ENCODE peak calls at places on chromosomes 5 and 9, in six cellular contexts. X, M, P, C, Z and N are unnamed samples.

GRCh38 chr5:53038196-53038847 is 49.2 kb downstream of the ITGA2 start:
- DNase-seq in Z (peak), M (no peak), X (no peak), C (no peak), P (no peak), N (no peak)

GRCh38 chr9:19173598-19174125 is 46.4 kb upstream of the PLIN2 start:
- DNase-seq in X (no peak), P (no peak), C (no peak), M (no peak), Z (no peak), N (no peak)

GRCh38 chr5:90558344-90559192 is at the start of gene ADGRV1:
- DNase-seq in M (peak), Z (peak), P (peak), X (peak), C (peak), N (no peak)

GRCh38 chr9:132069046-132069898 is 10.4 kb downstream of the MED27 start:
- DNase-seq in P (no peak), M (no peak), Z (peak), X (no peak), C (no peak), N (no peak)

GRCh38 chr9:121348321-121348720 is 21.7 kb downstream of the STOM start:
- DNase-seq in C (no peak), X (no peak), Z (no peak), P (no peak), M (no peak), N (no peak)

GRCh38 chr5:27308151-27308550 is 269.8 kb upstream of the CDH9 start:
- DNase-seq in P (no peak), C (no peak), Z (peak), X (no peak), M (peak), N (no peak)

GRCh38 chr5:5418764-5419163 is 3.7 kb upstream of the ICE1 start:
- DNase-seq in M (no peak), Z (no peak), C (no peak), P (no peak), X (no peak), N (no peak)

GRCh38 chr5:33379757-33380156 is 61.0 kb upstream of the TARS1 start:
- DNase-seq in M (peak), P (no peak), Z (no peak), C (peak), X (peak), N (no peak)

GRCh38 chr9:137787376-137787775 is 90.2 kb upstream of the CACNA1B start:
- DNase-seq in M (no peak), C (no peak), X (no peak), Z (no peak), P (no peak), N (no peak)

GRCh38 chr9:73474002-73474600 is 322.4 kb downstream of the ANXA1 start:
- DNase-seq in Z (no peak), P (no peak), X (no peak), C (no peak), M (no peak), N (no peak)

GRCh38 chr5:94746731-94747124 is 128.3 kb downstream of the SLF1 start:
- DNase-seq in C (no peak), Z (peak), P (no peak), X (no peak), M (peak), N (no peak)

GRCh38 chr9:88978034-88978433 is 13.2 kb upstream of the S1PR3 start:
- DNase-seq in C (no peak), P (no peak), M (no peak), X (no peak), Z (no peak), N (no peak)

DNA sequence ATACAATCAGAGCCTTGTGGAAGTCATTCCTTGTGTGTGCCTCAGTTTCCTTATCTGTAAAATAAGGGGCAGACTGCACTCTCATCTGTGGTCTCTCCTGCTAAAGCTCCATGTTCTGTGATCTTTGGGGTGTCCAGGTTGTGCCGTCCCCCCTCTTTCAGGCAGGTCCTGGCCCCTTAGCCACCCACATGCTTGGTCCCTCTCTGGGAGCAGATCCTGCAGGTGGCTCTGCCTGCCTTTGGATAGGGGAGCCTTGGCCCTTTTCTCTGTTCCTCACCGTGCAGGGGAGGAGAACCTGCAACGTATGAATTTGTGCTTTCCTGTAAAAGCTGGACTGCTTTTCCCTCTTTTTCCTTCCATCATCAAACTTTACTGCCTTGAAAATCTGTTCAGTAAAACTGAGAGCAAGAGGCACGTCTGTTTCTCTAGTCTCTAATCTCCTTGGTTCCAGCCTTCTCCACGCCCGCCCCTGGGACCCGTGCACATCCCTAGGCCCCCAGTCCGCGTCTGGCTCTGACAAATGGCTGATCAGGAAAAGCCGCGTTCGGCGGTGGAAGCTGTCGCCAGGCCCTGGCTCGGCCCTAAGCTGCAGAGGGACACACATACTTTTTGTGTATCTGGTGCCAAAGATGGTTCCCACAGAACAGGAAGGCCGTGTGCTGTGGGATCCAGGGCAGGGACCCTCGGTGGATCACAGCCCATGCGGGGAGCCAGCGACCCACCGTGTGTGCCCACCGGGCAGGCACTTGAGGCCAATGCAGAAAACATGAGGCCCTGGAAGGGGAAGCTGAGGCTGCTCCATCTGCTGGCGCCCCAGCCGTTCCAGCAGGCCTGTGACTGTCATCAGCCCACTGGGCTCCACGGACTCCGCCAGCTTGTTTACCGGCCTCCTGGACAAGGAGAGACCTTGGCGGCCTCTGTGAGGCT is 43.4 kb upstream of the COL5A1 start:
- DNase-seq in X (no peak), Z (no peak), C (peak), P (no peak), M (no peak), N (no peak)
- TF ChIP-seq CTCF in X (no peak), Z (no peak), C (no peak), P (no peak), M (no peak), N (no peak)

DNA sequence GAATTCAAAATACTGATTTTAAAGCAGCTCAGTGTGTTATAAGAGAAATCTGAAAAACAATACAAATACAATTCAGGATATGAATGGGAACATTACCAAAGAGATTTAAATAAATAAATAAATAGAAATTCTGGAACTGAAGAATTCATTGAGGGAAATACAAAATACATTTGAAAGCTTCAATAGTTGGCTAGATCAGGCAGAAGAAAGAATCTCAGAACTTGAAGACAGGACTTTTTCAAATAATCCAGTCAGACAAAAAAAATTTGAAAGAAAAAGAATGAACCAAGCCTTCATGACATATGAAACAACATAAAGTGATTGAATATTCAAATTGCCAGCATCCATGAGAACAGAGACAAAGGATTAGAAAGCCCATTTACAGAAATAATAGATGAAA is 59.6 kb upstream of the TLX3 start:
- DNase-seq in P (no peak), X (no peak), C (no peak), M (no peak), Z (no peak), N (no peak)
- TF ChIP-seq CTCF in P (no peak), X (no peak), C (no peak), M (no peak), Z (no peak), N (no peak)

GRCh38 chr9:25353783-25354182 is 324.5 kb downstream of the TUSC1 start:
- DNase-seq in C (no peak), X (no peak), M (no peak), P (no peak), Z (peak), N (no peak)

GRCh38 chr9:25350011-25350410 is 328.2 kb downstream of the TUSC1 start:
- DNase-seq in C (no peak), P (no peak), M (no peak), Z (no peak), X (no peak), N (no peak)
- TF ChIP-seq CTCF in C (no peak), P (no peak), M (no peak), Z (no peak), X (no peak), N (no peak)

GRCh38 chr5:16464664-16465543 is 696 bp downstream of the ZNF622 start:
- DNase-seq in X (no peak), Z (no peak), P (no peak), C (no peak), M (no peak), N (no peak)
- TF ChIP-seq CTCF in X (no peak), Z (peak), P (no peak), C (no peak), M (no peak), N (no peak)

DNA sequence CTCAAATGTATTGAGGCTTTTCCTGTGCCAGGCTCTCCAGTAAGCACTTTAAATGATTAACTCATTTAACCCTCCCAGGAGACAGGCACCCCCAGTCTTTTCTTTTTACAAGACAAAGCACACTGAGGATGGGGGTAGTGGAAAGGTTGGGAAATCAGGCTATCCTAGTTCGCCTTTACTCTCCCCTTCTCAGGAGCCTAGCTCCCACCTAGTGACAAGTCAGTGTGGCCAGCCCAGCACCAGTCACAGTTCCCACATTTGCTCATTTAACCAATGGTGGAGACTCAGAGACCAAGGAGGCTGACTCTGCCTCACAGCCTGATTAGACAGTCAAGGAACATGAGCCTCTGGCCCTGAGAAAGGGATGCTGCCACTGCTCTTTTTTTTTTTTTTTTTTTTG is 3.5 kb downstream of the ALDH7A1 start:
- DNase-seq in X (no peak), M (no peak), P (no peak), C (no peak), Z (no peak), N (no peak)
- TF ChIP-seq CTCF in X (no peak), M (no peak), P (no peak), C (no peak), Z (no peak), N (no peak)

DNA sequence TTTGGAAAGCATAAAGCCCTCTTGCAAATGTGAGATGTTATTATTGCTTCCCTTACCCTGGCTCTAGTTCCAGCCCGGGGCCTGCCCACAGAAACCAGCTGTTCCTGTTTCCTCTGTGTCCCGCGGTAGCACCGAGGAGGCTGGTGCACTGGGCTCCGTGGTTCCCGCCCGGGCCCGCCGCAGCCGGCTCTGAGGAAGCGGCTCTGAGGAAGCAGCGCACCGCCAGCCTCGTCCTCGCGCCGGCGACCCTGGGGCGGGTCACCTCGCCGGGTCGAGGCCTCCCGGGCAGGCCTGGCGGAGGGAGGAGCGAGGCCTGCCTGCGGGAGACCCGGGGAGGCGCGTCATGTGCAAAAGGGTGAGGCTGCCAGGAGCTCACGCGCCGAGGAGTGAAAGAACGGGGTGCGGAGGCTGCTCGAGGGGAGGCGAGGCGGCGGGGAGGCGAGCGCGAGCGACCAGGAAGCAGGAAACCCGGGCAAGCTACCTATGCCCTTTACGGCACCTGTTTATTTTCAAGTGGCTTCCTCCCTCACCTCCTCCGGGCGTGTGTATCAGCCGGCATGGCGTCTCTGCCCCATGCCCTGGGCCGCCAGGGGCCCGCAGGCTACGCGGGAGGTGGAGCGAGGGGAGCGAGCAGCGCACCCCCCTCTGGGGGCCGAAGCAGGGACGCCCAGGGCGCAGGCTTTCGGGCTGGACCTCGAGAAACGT is 61.3 kb upstream of the MEGF10 start:
- DNase-seq in C (peak), Z (no peak), X (peak), P (peak), M (peak), N (no peak)
- TF ChIP-seq CTCF in C (no peak), Z (peak), X (no peak), P (no peak), M (no peak), N (peak)

DNA sequence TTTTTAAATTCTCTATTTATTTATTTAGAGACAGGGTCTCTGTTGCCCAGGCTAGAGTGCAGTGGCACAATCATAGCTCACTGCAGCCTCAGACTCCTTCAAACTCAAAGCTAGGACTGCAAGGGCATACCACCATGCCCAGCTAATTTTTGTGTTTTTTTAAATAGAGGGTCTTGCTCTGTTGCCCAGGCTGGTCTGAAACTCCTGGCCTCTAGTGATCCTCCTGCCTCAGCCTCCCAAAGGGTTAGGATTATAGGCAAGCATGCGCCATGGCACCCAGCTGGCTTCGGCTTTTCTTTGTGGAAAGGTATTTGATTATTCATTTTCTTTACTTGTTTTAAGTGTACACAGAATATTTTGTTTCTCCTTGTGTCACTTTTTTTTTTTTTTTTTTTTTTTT is 5.2 kb downstream of the ZNF346 start:
- DNase-seq in X (no peak), Z (no peak), C (no peak), M (no peak), P (no peak), N (no peak)
- TF ChIP-seq CTCF in X (no peak), Z (no peak), C (no peak), M (no peak), P (no peak), N (no peak)

DNA sequence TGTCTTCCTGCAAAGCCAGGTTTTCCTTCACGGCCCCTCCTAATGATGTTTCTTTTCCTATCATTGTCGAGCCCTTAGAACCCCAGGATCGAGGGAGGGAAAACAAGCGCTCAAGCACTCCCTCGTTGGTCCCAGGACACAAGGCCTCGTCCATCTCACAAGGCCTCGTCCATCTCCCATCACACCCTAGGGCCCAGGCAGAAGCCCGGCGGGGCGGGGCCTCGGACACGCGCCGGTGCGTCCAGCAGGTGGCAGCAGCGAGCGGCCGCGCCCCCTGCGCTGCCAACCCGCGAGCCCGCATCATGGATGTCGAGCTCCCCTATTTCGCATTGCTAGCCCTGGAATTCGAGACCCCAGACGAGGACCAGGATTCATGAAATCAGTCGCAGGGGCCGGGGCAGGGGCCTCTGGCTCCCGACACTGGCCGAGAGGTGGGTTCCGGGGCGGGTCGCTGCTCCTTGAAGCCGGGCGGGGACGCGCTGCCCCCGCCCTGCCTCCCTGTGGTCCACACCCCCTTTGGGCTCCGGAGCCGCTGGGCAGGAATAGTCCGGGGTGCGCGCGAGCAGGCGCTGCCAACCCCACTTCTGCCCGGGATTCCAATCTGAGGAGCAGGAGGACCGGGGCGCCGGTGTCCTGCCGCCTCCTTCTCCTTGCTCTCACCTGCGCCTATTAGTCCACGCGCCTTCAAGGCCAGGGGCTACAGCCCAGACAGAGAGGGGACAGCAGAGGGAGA is at the start of gene ABLIM3:
- DNase-seq in C (peak), Z (peak), M (peak), X (peak), P (peak), N (no peak)
- TF ChIP-seq CTCF in C (peak), Z (peak), M (no peak), X (peak), P (peak), N (peak)

GRCh38 chr9:128122809-128123175 is 4.7 kb downstream of the PTGES2 start:
- DNase-seq in M (no peak), Z (no peak), P (no peak), X (no peak), C (no peak), N (no peak)

GRCh38 chr9:128123451-128124080 is 4.0 kb downstream of the PTGES2 start:
- DNase-seq in P (no peak), M (no peak), X (no peak), C (no peak), Z (no peak), N (no peak)

GRCh38 chr9:128125575-128126354 is 1.8 kb downstream of the PTGES2 start:
- DNase-seq in C (no peak), Z (no peak), X (no peak), M (no peak), P (no peak), N (no peak)

GRCh38 chr9:128124451-128124850 is 3.1 kb downstream of the PTGES2 start:
- DNase-seq in C (no peak), P (no peak), Z (no peak), X (no peak), M (no peak), N (no peak)

GRCh38 chr9:128124873-128125574 is 2.5 kb downstream of the PTGES2 start:
- DNase-seq in M (peak), Z (peak), P (peak), C (peak), X (peak), N (no peak)
- TF ChIP-seq CTCF in M (peak), Z (peak), P (peak), C (no peak), X (no peak), N (peak)

GRCh38 chr9:115672477-115673316 is 480.9 kb upstream of the PAPPA start:
- DNase-seq in X (no peak), Z (peak), P (peak), M (peak), C (no peak), N (peak)
- TF ChIP-seq CTCF in X (no peak), Z (no peak), P (peak), M (no peak), C (no peak), N (no peak)